ENCODE peak calls at places on chromosomes 3 and 15, in eight cellular contexts. U is type B pancreatic cell; W is lower leg skin; I is brain microvascular endothelial cell; T is CD8-positive, alpha-beta T cell; D is CD4-positive, alpha-beta T cell; A is heart right ventricle; J is GM10248. O is an unnamed sample.
A peak's percentile ranks its signal among the peaks of the same experiment; 100 is the strongest.

GRCh38 chr15:51580982-51581381 is 41.6 kb downstream of the DMXL2 start:
- DNase-seq in U (no peak), W (no peak), I (peak; percentile 12), T (no peak), D (no peak), A (no peak), J (no peak), O (no peak)

GRCh38 chr3:71231680-71232079 is 351.8 kb downstream of the FOXP1 start:
- DNase-seq in U (no peak), W (no peak), I (no peak), T (no peak), D (no peak), A (no peak), J (no peak), O (no peak)

GRCh38 chr3:42214565-42215283 is 51.3 kb downstream of the CCK start:
- DNase-seq in U (no peak), W (no peak), I (no peak), T (no peak), D (no peak), A (no peak), J (peak; percentile 54), O (no peak)

GRCh38 chr3:20076296-20076997 is 36.2 kb downstream of the KAT2B start:
- DNase-seq in U (no peak), W (no peak), I (no peak), T (no peak), D (no peak), A (no peak), J (no peak), O (no peak)

GRCh38 chr3:71973337-71974030 is 188.5 kb upstream of the PROK2 start:
- DNase-seq in U (no peak), W (no peak), I (no peak), T (no peak), D (no peak), A (peak; percentile 12), J (no peak), O (no peak)

GRCh38 chr3:11379238-11379823 is 107.1 kb downstream of the ATG7 start:
- DNase-seq in U (no peak), W (no peak), I (peak; percentile 74), T (no peak), D (no peak), A (no peak), J (peak; percentile 26), O (peak; percentile 19)

GRCh38 chr3:31532587-31533168 is at the start of gene STT3B:
- DNase-seq in U (no peak), W (no peak), I (peak; percentile 60), T (peak; percentile 83), D (peak; percentile 82), A (peak; percentile 80), J (peak; percentile 78), O (peak; percentile 63)

GRCh38 chr15:62107561-62108110 is 40.9 kb downstream of the C2CD4A start:
- DNase-seq in U (no peak), W (no peak), I (no peak), T (no peak), D (no peak), A (no peak), J (no peak), O (no peak)

GRCh38 chr3:99895106-99895705 is 77.5 kb downstream of the CMSS1 start:
- DNase-seq in U (no peak), W (no peak), I (no peak), T (no peak), D (no peak), A (no peak), J (no peak), O (no peak)

GRCh38 chr3:94249491-94250079 is 186.7 kb downstream of the NSUN3 start:
- DNase-seq in U (no peak), W (peak; percentile 88), I (peak; percentile 63), T (peak; percentile 41), D (peak; percentile 20), A (peak; percentile 17), J (peak; percentile 47), O (peak; percentile 79)

GRCh38 chr3:124731760-124732159 is 1.5 kb downstream of the UMPS start:
- DNase-seq in U (no peak), W (no peak), I (no peak), T (no peak), D (no peak), A (no peak), J (no peak), O (no peak)

GRCh38 chr3:71542548-71543370 is 40.8 kb downstream of the FOXP1 start:
- DNase-seq in U (no peak), W (peak; percentile 94), I (peak; percentile 93), T (no peak), D (no peak), A (peak; percentile 83), J (no peak), O (peak; percentile 23)

GRCh38 chr3:76463501-76463900 is 576.4 kb upstream of the ROBO2 start:
- DNase-seq in U (no peak), W (no peak), I (no peak), T (no peak), D (no peak), A (no peak), J (no peak), O (no peak)

GRCh38 chr15:65132841-65133549 is 613 bp downstream of the PDCD7 start:
- DNase-seq in U (peak; percentile 74), W (no peak), I (peak; percentile 43), T (peak; percentile 20), D (peak; percentile 19), A (no peak), J (peak; percentile 66), O (peak; percentile 43)

DNA sequence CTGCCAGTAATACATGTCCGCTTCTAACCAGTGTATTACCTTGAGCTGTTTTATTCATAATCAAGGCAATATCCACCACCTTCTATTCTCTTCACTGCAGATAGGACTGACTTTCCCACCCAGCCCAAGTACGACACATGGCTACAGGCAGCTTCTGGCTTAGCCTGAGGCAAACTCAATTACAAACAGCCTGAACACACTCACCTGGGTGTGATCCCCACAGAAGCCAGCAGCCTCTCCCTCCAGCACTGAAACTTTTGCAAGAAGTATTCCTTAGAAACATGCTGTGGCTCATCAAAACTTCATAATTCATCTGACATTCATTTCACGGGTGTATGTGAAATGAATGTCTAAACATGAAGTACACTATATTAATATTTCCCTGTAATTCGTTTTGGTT is 13.5 kb upstream of the KCNMB3 start:
- DNase-seq in U (no peak), W (no peak), I (no peak), T (no peak), D (no peak), A (no peak), J (no peak), O (no peak)
- TF ChIP-seq CTCF in U (no peak), W (no peak), I (no peak), T (no peak), D (no peak), A (no peak), J (no peak), O (no peak)

GRCh38 chr3:194364652-194365434 is 4.7 kb downstream of the LRRC15 start:
- DNase-seq in U (no peak), W (no peak), I (peak; percentile 4), T (no peak), D (no peak), A (peak; percentile 16), J (no peak), O (no peak)
- TF ChIP-seq CTCF in U (no peak), W (no peak), I (no peak), T (no peak), D (no peak), A (no peak), J (no peak), O (no peak)

GRCh38 chr3:98612587-98612986 is 19.2 kb upstream of the CPOX start:
- DNase-seq in U (no peak), W (peak; percentile 90), I (no peak), T (no peak), D (no peak), A (no peak), J (no peak), O (no peak)
- TF ChIP-seq CTCF in U (peak; percentile 29), W (no peak), I (peak; percentile 38), T (no peak), D (no peak), A (no peak), J (no peak), O (peak; percentile 12)

GRCh38 chr15:96585634-96586386 is 255.3 kb downstream of the NR2F2 start:
- DNase-seq in U (no peak), W (no peak), I (no peak), T (no peak), D (no peak), A (no peak), J (no peak), O (no peak)
- TF ChIP-seq CTCF in U (no peak), W (no peak), I (peak; percentile 51), T (no peak), D (no peak), A (no peak), J (no peak), O (peak; percentile 32)

GRCh38 chr3:38133209-38133556 is 3.7 kb downstream of the ACAA1 start:
- DNase-seq in U (no peak), W (peak; percentile 32), I (no peak), T (no peak), D (no peak), A (no peak), J (no peak), O (no peak)

GRCh38 chr3:38133557-38134405 is 3.1 kb downstream of the ACAA1 start:
- DNase-seq in U (no peak), W (peak; percentile 69), I (no peak), T (no peak), D (no peak), A (no peak), J (no peak), O (no peak)

GRCh38 chr3:38130631-38131065 is 6.3 kb downstream of the ACAA1 start:
- DNase-seq in U (no peak), W (peak; percentile 48), I (no peak), T (no peak), D (no peak), A (no peak), J (no peak), O (no peak)

GRCh38 chr3:38130219-38130618 is 6.7 kb downstream of the ACAA1 start:
- DNase-seq in U (peak; percentile 7), W (peak; percentile 17), I (no peak), T (no peak), D (no peak), A (no peak), J (no peak), O (no peak)

GRCh38 chr3:38131621-38132369 is 5.1 kb downstream of the ACAA1 start:
- DNase-seq in U (no peak), W (peak; percentile 65), I (peak; percentile 45), T (no peak), D (peak; percentile 23), A (no peak), J (no peak), O (peak; percentile 55)
- TF ChIP-seq CTCF in U (peak; percentile 68), W (no peak), I (peak; percentile 84), T (no peak), D (peak; percentile 28), A (no peak), J (peak; percentile 43), O (peak; percentile 50)

DNA sequence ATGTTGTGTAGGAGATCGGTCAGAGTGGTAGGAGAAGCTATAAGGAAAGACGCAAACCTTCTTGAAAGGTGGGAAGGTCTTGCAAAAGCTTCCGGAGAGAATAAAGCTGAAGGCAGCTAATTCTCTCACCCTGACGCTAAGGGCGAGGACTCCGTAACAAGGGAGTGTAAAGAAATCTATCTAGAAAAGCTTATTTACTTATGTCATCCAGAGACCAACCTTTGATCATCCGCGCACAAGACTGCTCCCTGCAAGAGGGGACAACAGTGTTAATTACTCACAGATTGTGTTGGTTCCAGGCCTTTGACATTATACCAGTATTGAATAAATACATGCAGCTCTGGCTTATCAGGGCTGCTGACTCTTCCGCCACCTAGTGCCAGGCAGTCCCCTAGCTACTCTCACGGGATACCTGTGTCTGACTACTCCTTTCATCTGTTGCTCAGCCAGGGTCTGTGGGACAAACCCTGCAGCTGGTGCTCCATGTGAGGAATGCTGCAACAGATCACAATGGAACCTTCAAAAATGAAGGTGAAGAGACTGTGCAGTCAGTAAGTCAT is 211.7 kb downstream of the DTWD1 start:
- DNase-seq in U (no peak), W (no peak), I (peak; percentile 21), T (no peak), D (no peak), A (no peak), J (no peak), O (no peak)
- TF ChIP-seq CTCF in U (peak; percentile 44), W (no peak), I (peak; percentile 62), T (no peak), D (no peak), A (peak; percentile 6), J (no peak), O (no peak)